ENCODE peak calls at places on chromosome 22, in five cellular contexts. B, O, N, J and D are unnamed samples.

GRCh38 chr22:26658671-26659478 is 1.5 kb downstream of the MIAT start:
- DNase-seq in B (peak; percentile 43), O (no peak), N (peak; percentile 97), J (peak; percentile 93), D (peak; percentile 79)

GRCh38 chr22:44410396-44411056 is 87.5 kb downstream of the RTL6 start:
- DNase-seq in B (no peak), O (peak; percentile 48), N (no peak), J (no peak), D (no peak)

GRCh38 chr22:19732403-19733113 is 9.2 kb downstream of the GP1BB start:
- DNase-seq in B (no peak), O (no peak), N (no peak), J (no peak), D (no peak)

GRCh38 chr22:24772493-24773220 is 1.9 kb downstream of the PIWIL3 start:
- DNase-seq in B (no peak), O (no peak), N (peak; percentile 54), J (peak; percentile 69), D (peak; percentile 31)

GRCh38 chr22:30649430-30650007 is 13.9 kb downstream of the SLC35E4 start:
- DNase-seq in B (no peak), O (no peak), N (peak; percentile 88), J (no peak), D (no peak)

GRCh38 chr22:27113211-27114030 is 456.0 kb downstream of the MIAT start:
- DNase-seq in B (peak; percentile 79), O (peak; percentile 90), N (peak; percentile 97), J (peak; percentile 87), D (peak; percentile 87)

GRCh38 chr22:34976474-34976873 is 89.5 kb upstream of the ISX start:
- DNase-seq in B (no peak), O (no peak), N (no peak), J (no peak), D (no peak)

GRCh38 chr22:49923445-49923844 is 5.0 kb downstream of the CRELD2 start:
- DNase-seq in B (no peak), O (no peak), N (peak; percentile 81), J (no peak), D (no peak)

GRCh38 chr22:20400606-20401375 is 6.8 kb downstream of the ZNF74 start:
- DNase-seq in B (no peak), O (peak; percentile 48), N (no peak), J (no peak), D (no peak)

GRCh38 chr22:42287174-42287890 is 16.9 kb upstream of the TCF20 start:
- DNase-seq in B (no peak), O (no peak), N (no peak), J (no peak), D (no peak)

GRCh38 chr22:19057539-19057938 is 64.7 kb downstream of the DGCR2 start:
- DNase-seq in B (no peak), O (peak; percentile 32), N (no peak), J (no peak), D (no peak)

GRCh38 chr22:29004647-29005371 is 56.8 kb downstream of the C22orf31 start:
- DNase-seq in B (peak; percentile 30), O (no peak), N (peak; percentile 15), J (no peak), D (peak; percentile 77)

GRCh38 chr22:29443861-29444431 is 5.6 kb downstream of the RFPL1 start:
- DNase-seq in B (no peak), O (peak; percentile 25), N (no peak), J (no peak), D (no peak)

GRCh38 chr22:42947211-42947990 is 67.5 kb downstream of the PACSIN2 start:
- DNase-seq in B (peak; percentile 11), O (no peak), N (peak; percentile 41), J (peak; percentile 44), D (peak; percentile 72)

GRCh38 chr22:32103648-32104326 is 55.3 kb downstream of the C22orf42 start:
- DNase-seq in B (no peak), O (no peak), N (peak; percentile 3), J (no peak), D (no peak)

GRCh38 chr22:50307891-50308596 is 598 bp upstream of the PLXNB2 start:
- DNase-seq in B (no peak), O (peak; percentile 77), N (no peak), J (no peak), D (no peak)

GRCh38 chr22:35587447-35587870 is 29.7 kb downstream of the MB start:
- DNase-seq in B (peak; percentile 41), O (peak; percentile 74), N (no peak), J (no peak), D (no peak)

GRCh38 chr22:32971252-32971651 is 86.9 kb downstream of the SYN3 start:
- DNase-seq in B (no peak), O (no peak), N (no peak), J (no peak), D (no peak)

GRCh38 chr22:17562906-17563870 is at the start of gene SLC25A18:
- DNase-seq in B (peak; percentile 67), O (peak; percentile 74), N (no peak), J (no peak), D (peak; percentile 46)

GRCh38 chr22:28894793-28895192 is 11.4 kb downstream of the ZNRF3 start:
- DNase-seq in B (no peak), O (peak; percentile 3), N (no peak), J (no peak), D (no peak)

GRCh38 chr22:41021655-41022454 is 70.5 kb upstream of the EP300 start:
- DNase-seq in B (peak; percentile 66), O (peak; percentile 87), N (peak; percentile 16), J (peak; percentile 64), D (peak; percentile 73)

GRCh38 chr22:25509391-25509791 is 55.1 kb upstream of the GRK3 start:
- DNase-seq in B (no peak), O (no peak), N (peak; percentile 44), J (no peak), D (peak; percentile 76)

GRCh38 chr22:49969751-49970527 is 9.4 kb downstream of the PIM3 start:
- DNase-seq in B (no peak), O (peak; percentile 67), N (no peak), J (no peak), D (no peak)

DNA sequence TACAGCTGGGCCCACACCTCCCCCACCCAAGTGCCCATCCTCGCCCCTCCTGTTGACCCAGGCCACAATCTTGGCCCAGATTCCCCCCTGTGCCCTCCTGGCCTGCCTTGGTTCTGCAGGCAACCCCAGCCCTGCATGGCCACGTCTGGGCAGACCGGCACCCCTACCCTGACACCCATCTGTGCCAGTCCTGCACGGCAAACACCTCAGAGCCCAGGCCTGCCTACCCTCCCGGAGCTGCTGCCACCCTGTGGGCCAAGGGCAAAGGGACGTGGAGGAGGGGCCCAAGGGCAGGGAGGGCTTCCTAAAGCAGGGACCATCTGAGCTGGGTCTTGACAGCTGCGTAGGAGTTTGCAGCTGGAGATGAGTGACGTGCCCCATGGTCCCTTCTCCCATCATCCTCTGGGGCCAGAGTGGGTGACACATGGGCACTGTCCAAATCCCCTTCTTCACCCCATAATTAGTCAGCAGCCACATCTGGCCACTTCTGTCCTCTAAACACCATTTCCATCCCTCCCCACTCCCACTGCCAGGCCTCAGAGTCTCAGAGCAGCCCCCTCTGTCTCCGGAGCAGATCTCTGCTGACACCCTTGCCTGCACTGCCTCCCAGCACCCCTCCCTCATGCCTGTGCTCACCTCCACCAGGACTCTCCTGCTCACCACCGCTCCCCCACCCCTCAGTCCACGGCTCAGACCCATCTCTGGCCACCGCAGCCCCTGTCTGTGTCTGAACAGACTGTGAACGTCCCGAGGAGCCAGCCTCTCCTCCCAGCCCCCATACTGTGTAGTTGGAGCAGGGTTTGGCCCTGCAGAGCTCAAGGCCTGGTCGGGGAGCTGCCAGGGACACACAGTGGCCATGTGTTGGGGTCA is 35.6 kb upstream of the PPARA start:
- DNase-seq in B (no peak), O (peak; percentile 79), N (no peak), J (no peak), D (peak; percentile 60)
- TF ChIP-seq CTCF in B (peak; percentile 23), O (peak; percentile 14), N (no peak), J (no peak), D (no peak)

DNA sequence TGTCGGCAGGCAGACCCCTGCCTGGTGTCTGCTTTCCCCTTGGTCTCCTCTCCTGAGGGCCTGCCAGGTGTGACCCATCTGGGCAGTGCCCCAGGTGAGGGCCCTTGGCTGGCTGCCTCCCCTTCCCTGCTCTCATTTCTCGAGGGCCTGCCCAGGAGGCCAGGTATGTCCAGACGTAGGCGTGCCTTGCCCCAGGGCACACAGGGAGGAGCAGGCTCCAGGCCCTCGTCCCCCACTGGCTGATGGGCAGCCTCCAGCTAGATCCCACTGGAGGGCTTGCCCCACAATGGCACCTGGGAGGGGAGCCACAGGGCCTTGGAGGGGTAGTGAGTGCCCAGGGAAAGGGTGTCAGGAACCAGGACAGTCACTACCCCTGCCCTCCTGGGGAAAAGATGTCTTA is 95.9 kb downstream of the CACNA1I start:
- DNase-seq in B (no peak), O (no peak), N (no peak), J (no peak), D (no peak)
- H3K4me1 ChIP-seq in B (peaks cover 16% of the 10 kb centered on the region), O (peaks cover 11% of the 10 kb centered on the region), N (no peaks in the 10 kb centered on the region), J (peaks cover 6% of the 10 kb centered on the region), D (peaks cover 6% of the 10 kb centered on the region)

GRCh38 chr22:21657361-21658118 is 8.3 kb upstream of the PPIL2 start:
- DNase-seq in B (peak; percentile 71), O (peak; percentile 78), N (peak; percentile 8), J (peak; percentile 52), D (peak; percentile 64)
- TF ChIP-seq CTCF in B (no peak), O (no peak), N (no peak), J (no peak), D (peak; percentile 24)

GRCh38 chr22:37638351-37639069 is 959 bp upstream of the SH3BP1 start:
- DNase-seq in B (no peak), O (no peak), N (no peak), J (no peak), D (no peak)
- H3K4me1 ChIP-seq in B (peaks cover 46% of the 10 kb centered on the region), O (peaks cover 26% of the 10 kb centered on the region), N (peaks cover 41% of the 10 kb centered on the region), J (peaks cover 10% of the 10 kb centered on the region), D (peaks cover 11% of the 10 kb centered on the region)

GRCh38 chr22:23315341-23315917 is 135.1 kb downstream of the BCR start:
- DNase-seq in B (peak; percentile 80), O (peak; percentile 72), N (peak; percentile 86), J (peak; percentile 61), D (peak; percentile 63)
- TF ChIP-seq CTCF in B (peak; percentile 66), O (peak; percentile 66), N (peak; percentile 76), J (peak; percentile 54), D (peak; percentile 56)